ENCODE peak calls at places on chromosomes 13 and 19, in four cellular contexts. K is Peyer's patch, N is NCI-H1436, B is KG1. C is an unnamed sample.

GRCh38 chr13:97366172-97366688 is 67.7 kb upstream of the RAP2A start:
- DNase-seq in K (no peak), N (no peak), B (no peak), C (no peak)

GRCh38 chr13:107043016-107043957 is 475.4 kb upstream of the ARGLU1 start:
- DNase-seq in K (no peak), N (no peak), B (no peak), C (no peak)

GRCh38 chr19:16022681-16023557 is 53.4 kb upstream of the TPM4 start:
- DNase-seq in K (no peak), N (no peak), B (no peak), C (no peak)

GRCh38 chr13:21638319-21639282 is 32.3 kb upstream of the FGF9 start:
- DNase-seq in K (no peak), N (no peak), B (peak), C (peak)

GRCh38 chr13:36536546-36536945 is 104.3 kb downstream of the CCNA1 start:
- DNase-seq in K (no peak), N (no peak), B (no peak), C (no peak)

GRCh38 chr19:2726904-2727639 is 5.9 kb upstream of the DIRAS1 start:
- DNase-seq in K (peak), N (no peak), B (no peak), C (no peak)

GRCh38 chr19:39212377-39212742 is 8.3 kb upstream of the SYCN start:
- DNase-seq in K (peak), N (peak), B (no peak), C (no peak)

GRCh38 chr13:18996627-18997051 is 185.0 kb downstream of the TUBA3C start:
- DNase-seq in K (no peak), N (no peak), B (no peak), C (no peak)

GRCh38 chr19:13330285-13330684 is 176.0 kb downstream of the CACNA1A start:
- DNase-seq in K (no peak), N (no peak), B (no peak), C (no peak)

GRCh38 chr13:109698779-109699178 is 87.6 kb downstream of the IRS2 start:
- DNase-seq in K (no peak), N (no peak), B (no peak), C (peak)

GRCh38 chr19:38417544-38418506 is 8.2 kb downstream of the RASGRP4 start:
- DNase-seq in K (peak), N (no peak), B (no peak), C (no peak)

GRCh38 chr19:42030605-42031004 is 36.6 kb upstream of the ATP1A3 start:
- DNase-seq in K (no peak), N (no peak), B (no peak), C (no peak)

GRCh38 chr13:92436927-92437326 is 789.7 kb upstream of the GPC6 start:
- DNase-seq in K (no peak), N (no peak), B (no peak), C (no peak)

GRCh38 chr19:54415208-54415900 is at the start of gene TTYH1:
- DNase-seq in K (no peak), N (no peak), B (no peak), C (peak)

GRCh38 chr13:31424130-31424729 is 224.5 kb downstream of the B3GLCT start:
- DNase-seq in K (peak), N (peak), B (peak), C (peak)

GRCh38 chr19:37931941-37932655 is 25.1 kb downstream of the SIPA1L3 start:
- DNase-seq in K (peak), N (no peak), B (no peak), C (no peak)

GRCh38 chr13:45314822-45315221 is 26.2 kb downstream of the TPT1 start:
- DNase-seq in K (no peak), N (no peak), B (no peak), C (no peak)

GRCh38 chr19:928471-929259 is 2.8 kb downstream of the ARID3A start:
- DNase-seq in K (no peak), N (no peak), B (no peak), C (peak)

GRCh38 chr13:75368167-75368566 is 113.8 kb downstream of the TBC1D4 start:
- DNase-seq in K (no peak), N (no peak), B (no peak), C (peak)

GRCh38 chr13:81106348-81106747 is 765.4 kb upstream of the SPRY2 start:
- DNase-seq in K (no peak), N (no peak), B (no peak), C (no peak)

GRCh38 chr19:38614289-38614688 is 3.5 kb downstream of the MAP4K1 start:
- DNase-seq in K (no peak), N (no peak), B (no peak), C (no peak)

GRCh38 chr19:46014534-46014933 is 8.3 kb downstream of the PGLYRP1 start:
- DNase-seq in K (no peak), N (no peak), B (no peak), C (no peak)

GRCh38 chr13:44818428-44818827 is 170.8 kb downstream of the NUFIP1 start:
- DNase-seq in K (no peak), N (no peak), B (no peak), C (no peak)

GRCh38 chr13:26965976-26966375 is 205.4 kb upstream of the GPR12 start:
- DNase-seq in K (no peak), N (no peak), B (no peak), C (peak)

GRCh38 chr19:1852294-1852646 is 4.0 kb upstream of the REXO1 start:
- DNase-seq in K (no peak), N (peak), B (no peak), C (no peak)

GRCh38 chr13:49985129-49985528 is 11.7 kb upstream of the TRIM13 start:
- DNase-seq in K (no peak), N (no peak), B (no peak), C (no peak)